ENCODE peak calls at places on chromosomes 3 and 15, in nine cellular contexts. O is OCI-LY7, D is ovary, K is spleen, V is MM.1S, Z is tibial artery, C is stomach, W is RWPE2, S is PC-3. B is an unnamed sample.
A peak's percentile ranks its signal among the peaks of the same experiment; 100 is the strongest.

GRCh38 chr3:194877311-194878119 is 191.8 kb downstream of the FAM43A start:
- DNase-seq in O (no peak), D (no peak), K (no peak), V (no peak), Z (no peak), C (no peak), W (no peak), S (no peak), B (no peak)

GRCh38 chr3:88117683-88118082 is 32.1 kb upstream of the C3orf38 start:
- DNase-seq in O (no peak), D (no peak), K (no peak), V (no peak), Z (no peak), C (no peak), W (no peak), S (no peak), B (no peak)

GRCh38 chr3:188695251-188695650 is 476.5 kb upstream of the TPRG1 start:
- DNase-seq in O (no peak), D (no peak), K (no peak), V (no peak), Z (no peak), C (no peak), W (no peak), S (peak; percentile 89), B (no peak)

GRCh38 chr3:110774496-110775265 is 296.9 kb upstream of the NECTIN3 start:
- DNase-seq in O (no peak), D (no peak), K (no peak), V (no peak), Z (no peak), C (no peak), W (no peak), S (no peak), B (no peak)

GRCh38 chr15:95990833-95991232 is 339.7 kb upstream of the NR2F2 start:
- DNase-seq in O (no peak), D (no peak), K (no peak), V (peak; percentile 26), Z (no peak), C (no peak), W (no peak), S (no peak), B (no peak)

GRCh38 chr3:132020058-132020457 is 14.8 kb downstream of the CPNE4 start:
- DNase-seq in O (no peak), D (no peak), K (no peak), V (no peak), Z (no peak), C (no peak), W (no peak), S (no peak), B (no peak)

GRCh38 chr3:89578253-89578529 is 470.8 kb downstream of the EPHA3 start:
- DNase-seq in O (no peak), D (no peak), K (no peak), V (no peak), Z (no peak), C (no peak), W (no peak), S (no peak), B (no peak)

GRCh38 chr3:81452406-81452805 is 309.0 kb downstream of the GBE1 start:
- DNase-seq in O (no peak), D (no peak), K (no peak), V (no peak), Z (no peak), C (no peak), W (no peak), S (peak; percentile 51), B (no peak)

GRCh38 chr15:69537085-69537484 is 84.5 kb downstream of the RPLP1 start:
- DNase-seq in O (no peak), D (no peak), K (no peak), V (no peak), Z (no peak), C (no peak), W (no peak), S (no peak), B (no peak)

GRCh38 chr3:27325419-27325818 is 43.8 kb downstream of the NEK10 start:
- DNase-seq in O (no peak), D (no peak), K (no peak), V (no peak), Z (no peak), C (no peak), W (no peak), S (no peak), B (no peak)

GRCh38 chr3:42714151-42714852 is 11.7 kb upstream of the HHATL start:
- DNase-seq in O (no peak), D (no peak), K (no peak), V (no peak), Z (no peak), C (no peak), W (no peak), S (no peak), B (no peak)

GRCh38 chr3:36954452-36955134 is 9.7 kb upstream of the TRANK1 start:
- DNase-seq in O (no peak), D (no peak), K (no peak), V (no peak), Z (no peak), C (no peak), W (no peak), S (peak; percentile 27), B (no peak)

GRCh38 chr3:22117751-22118346 is 366.8 kb upstream of the ZNF385D start:
- DNase-seq in O (peak; percentile 38), D (no peak), K (no peak), V (peak; percentile 26), Z (no peak), C (no peak), W (no peak), S (peak; percentile 72), B (no peak)

GRCh38 chr15:71374607-71375352 is 259.5 kb downstream of the THSD4 start:
- DNase-seq in O (no peak), D (no peak), K (no peak), V (no peak), Z (no peak), C (no peak), W (no peak), S (no peak), B (no peak)

GRCh38 chr15:52414936-52415335 is 113.7 kb downstream of the MYO5A start:
- DNase-seq in O (no peak), D (no peak), K (no peak), V (no peak), Z (no peak), C (no peak), W (no peak), S (no peak), B (no peak)
- H3K4me1 ChIP-seq in O (no peaks in the 10 kb centered on the region), D (no peaks in the 10 kb centered on the region), K (no peaks in the 10 kb centered on the region), V (peaks cover 23% of the 10 kb centered on the region), Z (no peaks in the 10 kb centered on the region), C (no peaks in the 10 kb centered on the region), W (peaks cover 5% of the 10 kb centered on the region), S (no peaks in the 10 kb centered on the region), B (no peaks in the 10 kb centered on the region)

GRCh38 chr15:67242665-67243064 is 11.8 kb downstream of the AAGAB start:
- DNase-seq in O (no peak), D (no peak), K (no peak), V (peak; percentile 15), Z (no peak), C (no peak), W (no peak), S (no peak), B (no peak)

GRCh38 chr15:67241132-67241855 is 13.2 kb downstream of the AAGAB start:
- DNase-seq in O (peak; percentile 19), D (no peak), K (no peak), V (peak; percentile 81), Z (no peak), C (no peak), W (no peak), S (no peak), B (no peak)

GRCh38 chr15:67244966-67245478 is 9.4 kb downstream of the AAGAB start:
- DNase-seq in O (no peak), D (no peak), K (no peak), V (no peak), Z (no peak), C (no peak), W (no peak), S (no peak), B (no peak)

DNA sequence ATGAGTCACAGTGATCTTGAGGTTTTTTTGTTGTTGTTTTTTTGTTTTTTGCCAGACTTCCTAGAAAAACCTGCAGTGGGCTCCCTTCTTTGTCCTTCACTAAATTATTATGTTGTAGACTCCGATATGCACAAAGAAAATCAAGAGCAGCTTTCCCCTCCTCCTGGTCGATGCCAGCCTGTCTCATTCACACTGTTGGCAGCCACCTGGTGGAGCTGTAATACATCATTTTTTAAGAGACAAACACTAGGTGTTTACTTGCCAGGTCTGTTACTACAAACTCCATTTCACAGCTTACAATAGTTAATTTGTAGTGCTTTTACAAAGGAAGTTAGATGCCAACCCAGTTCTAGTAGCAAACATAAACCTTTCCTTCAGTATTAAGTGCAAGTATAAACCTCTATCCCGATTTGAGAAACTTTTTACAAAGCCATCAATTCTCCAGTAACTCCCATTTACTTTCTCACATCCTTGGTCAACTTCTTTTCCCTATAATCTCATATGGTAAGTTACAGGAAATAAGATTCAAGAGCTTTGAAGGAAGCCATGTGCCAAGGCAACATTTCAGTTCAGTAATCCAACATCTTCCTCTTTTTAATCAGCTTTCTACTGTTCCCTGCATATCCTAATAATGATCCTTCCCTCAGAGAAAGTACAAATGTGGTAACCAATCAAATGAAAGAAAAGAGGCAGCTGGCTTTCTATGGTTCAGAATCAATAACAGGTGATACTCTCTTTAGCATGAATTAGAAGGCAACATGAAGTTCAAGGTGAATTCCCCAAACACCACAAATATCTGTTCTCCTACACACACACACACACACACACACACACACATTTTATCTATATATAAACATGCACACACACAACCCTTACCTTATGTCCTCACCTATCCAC is 14.0 kb downstream of the AAGAB start:
- DNase-seq in O (peak; percentile 46), D (no peak), K (no peak), V (peak; percentile 61), Z (no peak), C (peak; percentile 43), W (no peak), S (peak; percentile 40), B (no peak)
- TF ChIP-seq CTCF in O (peak; percentile 79), D (no peak), K (no peak), V (peak; percentile 71), Z (no peak), C (peak; percentile 35), W (peak; percentile 90), S (peak; percentile 72), B (no peak)

DNA sequence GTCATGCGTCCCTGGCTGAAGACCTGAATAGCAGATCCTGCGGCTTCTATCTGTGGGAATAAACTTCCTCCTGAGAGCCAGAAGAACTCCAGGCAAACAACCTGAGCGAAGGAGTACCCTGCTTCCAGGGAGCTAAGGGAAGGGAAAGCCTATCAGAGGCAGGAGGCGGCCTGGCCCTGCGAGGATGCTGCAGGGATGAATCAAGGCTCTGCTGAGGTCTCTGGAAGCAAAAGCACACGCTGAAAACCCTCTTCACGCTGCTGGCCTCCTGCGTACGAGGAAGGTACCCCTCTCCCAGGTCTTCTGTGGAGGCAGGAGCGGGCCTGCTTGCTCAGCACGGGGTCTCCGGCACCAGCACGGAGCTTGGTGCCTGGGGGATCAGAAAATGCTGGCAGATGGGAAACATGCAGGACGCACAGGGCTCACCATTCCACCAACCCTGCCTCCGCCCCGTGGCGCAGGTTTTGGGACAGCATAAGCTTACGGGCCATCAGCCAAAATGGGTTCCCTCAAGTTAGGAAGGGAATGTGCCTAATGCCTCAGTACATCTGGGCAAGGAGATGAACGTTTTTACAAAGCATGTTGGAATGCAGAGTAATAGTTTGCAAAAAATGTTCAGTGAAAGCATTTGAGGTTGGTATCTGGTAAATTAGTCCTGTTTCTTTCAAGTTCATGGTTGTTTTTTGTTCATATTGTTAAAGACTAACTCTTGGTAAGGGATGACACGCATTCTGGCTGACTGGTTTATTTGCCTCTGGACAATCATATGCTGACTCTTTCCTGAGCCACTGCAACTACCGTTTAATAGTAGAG is 72.3 kb downstream of the CHSY1 start:
- DNase-seq in O (no peak), D (no peak), K (no peak), V (no peak), Z (no peak), C (no peak), W (no peak), S (no peak), B (no peak)
- H3K9me3 ChIP-seq in O (no peaks in the 10 kb centered on the region), D (no peaks in the 10 kb centered on the region), K (no peaks in the 10 kb centered on the region), V (no peaks in the 10 kb centered on the region), Z (no peaks in the 10 kb centered on the region), C (no peaks in the 10 kb centered on the region), W (no peaks in the 10 kb centered on the region), S (no peaks in the 10 kb centered on the region), B (no peaks in the 10 kb centered on the region)

GRCh38 chr3:150760431-150761200 is 2.4 kb downstream of the SIAH2 start:
- DNase-seq in O (no peak), D (no peak), K (no peak), V (peak; percentile 12), Z (no peak), C (no peak), W (no peak), S (no peak), B (no peak)
- H3K4me1 ChIP-seq in O (peaks cover 51% of the 10 kb centered on the region), D (peaks cover 21% of the 10 kb centered on the region), K (peaks cover 20% of the 10 kb centered on the region), V (peaks cover 37% of the 10 kb centered on the region), Z (peaks cover 40% of the 10 kb centered on the region), C (peaks cover 39% of the 10 kb centered on the region), W (peaks cover 29% of the 10 kb centered on the region), S (peaks cover 35% of the 10 kb centered on the region), B (peaks cover 55% of the 10 kb centered on the region)